ENCODE peak calls at places on chromosomes 5 and 9, in five cellular contexts. T is GM04504; U is stimulated activated CD4-positive, alpha-beta T cell treated with anti-CD3 and anti-CD28 coated beads, Interleukin-2, amount 100 ng/mL, for 48 hours; P is A172; Y is iPS-NIHi11. H is an unnamed sample.

GRCh38 chr5:141771031-141771430 is 89.0 kb upstream of the ARAP3 start:
- DNase-seq in T (no peak), U (no peak), P (no peak), Y (peak), H (no peak)

GRCh38 chr9:120252248-120252647 is 327.7 kb downstream of the CDK5RAP2 start:
- DNase-seq in T (no peak), U (no peak), P (no peak), Y (no peak), H (no peak)

GRCh38 chr5:154293219-154293618 is 102.7 kb downstream of the GALNT10 start:
- DNase-seq in T (no peak), U (no peak), P (no peak), Y (no peak), H (no peak)

GRCh38 chr5:156188026-156188425 is 138.9 kb upstream of the SGCD start:
- DNase-seq in T (no peak), U (no peak), P (peak), Y (no peak), H (no peak)

GRCh38 chr5:52784741-52785140 is 3.0 kb upstream of the ITGA1 start:
- DNase-seq in T (no peak), U (no peak), P (no peak), Y (no peak), H (peak)

GRCh38 chr5:59358497-59358896 is 535.0 kb downstream of the PDE4D start:
- DNase-seq in T (no peak), U (no peak), P (no peak), Y (peak), H (no peak)

GRCh38 chr9:73081979-73082657 is 69.5 kb upstream of the ANXA1 start:
- DNase-seq in T (peak), U (no peak), P (peak), Y (peak), H (peak)

GRCh38 chr5:111775224-111775623 is 18.2 kb upstream of the NREP start:
- DNase-seq in T (no peak), U (no peak), P (no peak), Y (no peak), H (no peak)

GRCh38 chr9:92325991-92326500 is 293 bp downstream of the CENPP start:
- DNase-seq in T (no peak), U (no peak), P (peak), Y (no peak), H (peak)

GRCh38 chr5:68475476-68475875 is 259.9 kb downstream of the PIK3R1 start:
- DNase-seq in T (no peak), U (no peak), P (no peak), Y (no peak), H (no peak)

H was measured in PC-3.